ENCODE peak calls at places on chromosome 2, in seven cellular contexts. I, K, C, N, B, V and T are unnamed samples.

GRCh38 chr2:60565472-60565871 is 12.0 kb upstream of the BCL11A start:
- DNase-seq in I (peak; percentile 66), K (no peak), C (no peak), N (no peak), B (no peak), V (peak; percentile 45), T (no peak)

GRCh38 chr2:47211497-47212011 is 56.4 kb upstream of the STPG4 start:
- DNase-seq in I (no peak), K (no peak), C (no peak), N (no peak), B (no peak), V (no peak), T (no peak)

GRCh38 chr2:184199274-184199673 is 399.1 kb upstream of the ZNF804A start:
- DNase-seq in I (no peak), K (no peak), C (no peak), N (no peak), B (no peak), V (no peak), T (no peak)

GRCh38 chr2:173964565-173965371 is 405 bp downstream of the SP3 start:
- DNase-seq in I (peak; percentile 93), K (peak; percentile 90), C (peak; percentile 86), N (peak; percentile 92), B (peak; percentile 71), V (peak; percentile 83), T (peak; percentile 83)

GRCh38 chr2:21392660-21393059 is 268.9 kb downstream of the TDRD15 start:
- DNase-seq in I (no peak), K (no peak), C (no peak), N (no peak), B (no peak), V (no peak), T (no peak)

GRCh38 chr2:45929674-45930395 is 278.4 kb downstream of the PRKCE start:
- DNase-seq in I (no peak), K (no peak), C (no peak), N (no peak), B (no peak), V (no peak), T (no peak)

GRCh38 chr2:115165529-115166109 is 723.2 kb downstream of the DPP10 start:
- DNase-seq in I (peak; percentile 68), K (no peak), C (no peak), N (no peak), B (peak; percentile 14), V (peak; percentile 56), T (no peak)

GRCh38 chr2:45585267-45585861 is 25.7 kb downstream of the SRBD1 start:
- DNase-seq in I (peak; percentile 50), K (no peak), C (peak; percentile 25), N (no peak), B (no peak), V (peak; percentile 67), T (peak; percentile 27)

GRCh38 chr2:202115385-202116060 is 42.5 kb downstream of the KIAA2012 start:
- DNase-seq in I (no peak), K (no peak), C (no peak), N (no peak), B (no peak), V (peak; percentile 59), T (no peak)

GRCh38 chr2:75375646-75376582 is 176.6 kb upstream of the TACR1 start:
- DNase-seq in I (no peak), K (no peak), C (no peak), N (no peak), B (no peak), V (peak; percentile 13), T (no peak)

GRCh38 chr2:69946351-69947077 is 14.9 kb downstream of the ASPRV1 start:
- DNase-seq in I (no peak), K (no peak), C (peak; percentile 58), N (peak; percentile 56), B (no peak), V (peak; percentile 90), T (peak; percentile 77)

GRCh38 chr2:231228223-231228622 is 29.8 kb downstream of the ARMC9 start:
- DNase-seq in I (no peak), K (no peak), C (no peak), N (no peak), B (no peak), V (no peak), T (peak; percentile 65)

GRCh38 chr2:205762883-205763282 is 80.6 kb downstream of the NRP2 start:
- DNase-seq in I (no peak), K (no peak), C (no peak), N (no peak), B (no peak), V (no peak), T (no peak)

GRCh38 chr2:178238144-178238521 is 43.8 kb downstream of the OSBPL6 start:
- DNase-seq in I (no peak), K (no peak), C (no peak), N (no peak), B (no peak), V (peak; percentile 86), T (no peak)

GRCh38 chr2:55311444-55311870 is 42.4 kb upstream of the MTIF2 start:
- DNase-seq in I (no peak), K (no peak), C (no peak), N (no peak), B (no peak), V (peak; percentile 58), T (peak; percentile 2)

GRCh38 chr2:20532634-20533437 is 86.0 kb downstream of the RHOB start:
- DNase-seq in I (no peak), K (no peak), C (no peak), N (no peak), B (no peak), V (no peak), T (no peak)

DNA sequence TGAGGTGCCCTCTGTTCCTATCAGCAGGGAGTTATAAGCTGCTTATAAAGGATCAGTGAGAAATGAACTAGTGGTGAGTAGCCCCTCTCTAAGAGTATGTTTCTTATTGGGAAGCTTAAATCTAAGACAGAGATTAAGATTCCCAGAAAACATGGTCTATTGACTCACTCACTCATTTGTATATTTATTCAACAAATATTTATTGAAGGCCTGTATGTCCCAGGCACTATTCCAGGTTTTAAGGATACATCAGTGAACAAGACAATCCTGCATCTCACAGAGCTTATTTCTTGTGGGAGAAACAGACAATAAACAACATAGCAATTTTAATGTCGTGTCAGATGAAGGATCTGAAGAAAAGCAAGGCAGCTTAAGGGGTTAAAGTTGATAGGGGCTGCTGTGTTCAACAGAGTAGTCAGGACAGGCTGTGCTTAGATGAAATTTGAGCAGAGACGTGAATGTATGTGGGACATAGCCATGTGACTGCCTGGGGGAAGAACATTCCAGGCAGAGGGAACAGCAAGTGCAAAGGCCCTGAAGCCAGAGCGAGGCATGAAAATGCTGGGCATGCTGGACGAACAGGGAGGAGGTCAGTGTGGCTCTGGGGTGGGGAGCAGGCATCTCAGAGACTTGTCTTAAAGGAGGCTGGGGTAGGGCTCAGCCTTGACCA is 14.8 kb upstream of the PSD4 start:
- DNase-seq in I (no peak), K (peak; percentile 59), C (no peak), N (no peak), B (no peak), V (no peak), T (no peak)
- H3K4me3 ChIP-seq in I (no peak overlapping the region), K (no peak overlapping the region), C (no peak overlapping the region), N (no peak overlapping the region), B (peak overlapping the region; percentile 38), V (no peak overlapping the region), T (no peak overlapping the region)

GRCh38 chr2:101305492-101306123 is 2.9 kb downstream of the RNF149 start:
- DNase-seq in I (peak; percentile 37), K (no peak), C (no peak), N (no peak), B (no peak), V (peak; percentile 77), T (no peak)
- H3K4me3 ChIP-seq in I (no peak overlapping the region), K (peak overlapping the region; percentile 97), C (peak overlapping the region; percentile 92), N (peak overlapping the region; percentile 5), B (no peak overlapping the region), V (peak overlapping the region; percentile 63), T (no peak overlapping the region)

GRCh38 chr2:162073776-162074578 is at the start of gene DPP4:
- DNase-seq in I (peak; percentile 87), K (no peak), C (peak; percentile 59), N (peak; percentile 49), B (peak; percentile 54), V (peak; percentile 42), T (no peak)
- H3K4me3 ChIP-seq in I (peak within 1 kb of the TSS; percentile 33), K (peak within 1 kb of the TSS; percentile 71), C (peak within 1 kb of the TSS; percentile 78), N (peak within 1 kb of the TSS; percentile 79), B (peak within 1 kb of the TSS; percentile 86), V (peak within 1 kb of the TSS; percentile 41), T (peak within 1 kb of the TSS; percentile 40)

GRCh38 chr2:172098287-172098649 is 4.4 kb downstream of the DLX2 start:
- DNase-seq in I (no peak), K (peak; percentile 62), C (no peak), N (no peak), B (no peak), V (no peak), T (no peak)
- H3K4me3 ChIP-seq in I (no peak overlapping the region), K (peak overlapping the region; percentile 64), C (no peak overlapping the region), N (no peak overlapping the region), B (no peak overlapping the region), V (no peak overlapping the region), T (no peak overlapping the region)

DNA sequence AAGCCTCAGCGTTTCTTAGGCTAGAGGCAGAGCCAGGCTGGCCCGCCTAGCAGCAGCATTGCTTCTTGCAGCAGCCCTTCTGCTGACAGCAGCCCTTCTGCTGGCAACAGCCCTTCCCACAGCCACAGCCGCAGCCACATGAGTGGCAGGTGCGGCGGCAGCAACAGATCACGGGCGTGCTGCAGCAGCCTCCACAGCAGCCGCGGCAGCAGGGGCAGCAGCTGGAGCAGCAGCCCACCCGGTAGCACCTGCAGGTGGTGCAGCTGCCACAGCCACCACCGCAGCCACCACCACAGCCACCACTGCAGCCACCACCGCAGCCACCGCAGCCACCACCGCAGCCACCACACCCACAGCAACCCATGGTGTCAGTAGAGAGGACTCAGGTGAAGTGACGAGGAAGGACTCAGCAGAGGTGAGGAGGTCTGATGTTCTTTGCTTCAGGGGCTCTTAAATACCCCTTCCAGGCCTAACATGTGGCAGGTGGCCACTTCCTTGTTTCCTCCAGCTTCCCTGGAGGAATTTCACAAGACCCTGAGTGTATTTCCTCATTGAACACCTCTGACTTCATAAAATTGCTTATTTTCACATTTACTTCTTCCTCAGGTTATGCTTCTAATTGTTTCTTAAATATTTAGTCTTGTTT is at the start of gene SCYGR6:
- DNase-seq in I (no peak), K (no peak), C (no peak), N (no peak), B (no peak), V (no peak), T (peak; percentile 17)
- H3K4me3 ChIP-seq in I (no peak within 1 kb of the TSS), K (no peak within 1 kb of the TSS), C (no peak within 1 kb of the TSS), N (no peak within 1 kb of the TSS), B (no peak within 1 kb of the TSS), V (no peak within 1 kb of the TSS), T (no peak within 1 kb of the TSS)

DNA sequence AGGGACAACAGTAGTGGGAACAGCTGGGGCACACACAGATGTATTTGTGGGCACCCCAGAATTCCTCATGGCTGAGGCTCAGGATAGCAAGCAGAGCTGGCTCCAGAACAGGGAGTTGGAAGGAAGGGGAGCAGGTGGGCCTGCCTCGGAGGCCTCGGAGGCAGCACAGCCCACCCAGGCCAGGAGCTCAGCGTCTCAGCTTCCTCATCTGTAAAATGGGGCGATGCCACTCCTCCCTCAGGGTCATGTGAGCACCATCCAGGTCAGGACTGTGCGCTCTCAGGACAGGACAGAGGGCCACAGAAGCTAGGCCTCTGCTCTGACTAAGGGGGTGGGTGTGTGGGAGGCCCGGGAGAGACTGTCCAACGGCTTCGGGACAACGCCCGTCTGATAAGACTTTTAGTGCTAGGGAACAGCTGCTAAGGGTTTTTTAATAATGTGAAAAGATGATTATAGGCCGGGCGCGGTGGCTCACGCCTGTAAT is 106.2 kb downstream of the HDAC4 start:
- DNase-seq in I (no peak), K (no peak), C (no peak), N (no peak), B (no peak), V (no peak), T (no peak)
- H3K4me3 ChIP-seq in I (no peak overlapping the region), K (no peak overlapping the region), C (no peak overlapping the region), N (no peak overlapping the region), B (no peak overlapping the region), V (no peak overlapping the region), T (no peak overlapping the region)